ENCODE peak calls at places on chromosomes 13 and 19, in five cellular contexts. A, J, V, E and N are unnamed samples.
A peak's percentile ranks its signal among the peaks of the same experiment; 100 is the strongest.

GRCh38 chr13:39417643-39418042 is 185.3 kb downstream of the LHFPL6 start:
- DNase-seq in A (peak; percentile 74), J (no peak), V (no peak), E (no peak), N (no peak)

GRCh38 chr13:77519808-77520207 is 15.7 kb upstream of the SCEL start:
- DNase-seq in A (peak; percentile 50), J (no peak), V (no peak), E (no peak), N (no peak)

GRCh38 chr19:6743714-6744380 is 4.4 kb downstream of the TRIP10 start:
- DNase-seq in A (no peak), J (no peak), V (no peak), E (no peak), N (no peak)

GRCh38 chr19:33396701-33397535 is 23.4 kb downstream of the CEBPG start:
- DNase-seq in A (peak; percentile 28), J (no peak), V (no peak), E (no peak), N (peak; percentile 47)

GRCh38 chr19:5358173-5358800 is 17.7 kb upstream of the PTPRS start:
- DNase-seq in A (no peak), J (peak; percentile 36), V (no peak), E (peak; percentile 50), N (no peak)

GRCh38 chr19:30453768-30454167 is 81.6 kb downstream of the ZNF536 start:
- DNase-seq in A (no peak), J (no peak), V (no peak), E (no peak), N (no peak)

GRCh38 chr19:4144666-4145261 is 8.7 kb upstream of the CREB3L3 start:
- DNase-seq in A (no peak), J (peak; percentile 77), V (peak; percentile 32), E (peak; percentile 82), N (no peak)

GRCh38 chr13:33710924-33711323 is 107.0 kb upstream of the RFC3 start:
- DNase-seq in A (no peak), J (no peak), V (no peak), E (no peak), N (no peak)

GRCh38 chr19:48508729-48509310 is 2.8 kb downstream of the LMTK3 start:
- DNase-seq in A (no peak), J (no peak), V (no peak), E (no peak), N (no peak)

GRCh38 chr19:2983351-2984195 is 6.2 kb downstream of the TLE6 start:
- DNase-seq in A (peak; percentile 64), J (no peak), V (no peak), E (no peak), N (peak; percentile 86)

GRCh38 chr13:46469064-46469463 is 82.0 kb upstream of the RUBCNL start:
- DNase-seq in A (no peak), J (no peak), V (no peak), E (no peak), N (no peak)

GRCh38 chr19:39263912-39264305 is 4.3 kb upstream of the IFNL2 start:
- DNase-seq in A (no peak), J (no peak), V (no peak), E (no peak), N (no peak)

GRCh38 chr13:52848455-52849190 is at the start of gene PCDH8:
- DNase-seq in A (no peak), J (no peak), V (no peak), E (no peak), N (no peak)

GRCh38 chr19:8577247-8577646 is at the start of gene MYO1F:
- DNase-seq in A (no peak), J (no peak), V (peak; percentile 41), E (no peak), N (no peak)
- H3K4me1 ChIP-seq in A (no peaks in the 10 kb centered on the region), J (peaks cover 30% of the 10 kb centered on the region), V (peaks cover 18% of the 10 kb centered on the region), E (peaks cover 29% of the 10 kb centered on the region), N (no peaks in the 10 kb centered on the region)

DNA sequence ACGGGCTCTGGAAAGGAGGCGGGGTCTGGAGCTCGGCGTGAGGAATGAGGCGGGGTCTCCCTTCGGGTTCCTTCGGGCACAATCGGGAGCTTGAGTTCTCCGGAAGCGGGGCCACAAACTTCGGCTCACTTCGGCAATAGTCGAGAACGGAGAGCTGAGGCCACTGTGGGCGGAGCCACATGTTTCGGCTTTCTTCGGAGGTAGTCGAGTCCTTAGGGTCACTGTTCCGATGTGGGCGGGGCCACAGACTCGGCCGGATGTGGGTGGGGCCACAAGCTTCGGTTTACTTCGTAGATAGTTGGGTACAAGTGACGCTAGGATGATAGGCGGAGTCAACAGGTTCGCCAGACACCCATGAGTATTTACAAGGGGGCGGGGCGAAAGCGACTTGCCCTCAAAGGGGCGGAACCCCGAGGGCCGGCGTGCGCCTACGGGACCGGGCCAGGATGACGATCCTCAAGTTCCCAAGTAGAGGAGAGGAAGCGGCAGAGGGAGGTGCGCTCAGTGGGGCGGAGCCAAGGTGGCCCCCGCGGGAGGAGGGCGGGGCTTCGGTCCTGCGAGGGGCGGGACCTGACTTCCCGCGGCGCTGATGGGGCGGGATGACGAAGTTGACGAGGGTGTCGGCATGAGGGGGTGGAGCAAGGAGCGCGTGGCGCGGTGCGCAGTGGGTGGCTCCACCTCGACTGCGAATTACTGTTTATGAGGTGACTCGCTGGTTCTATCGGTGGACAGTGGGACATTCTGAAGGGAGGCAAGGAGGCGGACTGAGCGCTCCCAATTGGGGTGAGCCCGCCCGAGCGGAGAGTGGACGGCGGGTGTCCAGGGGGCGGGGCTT is 505 bp upstream of the MBOAT7 start:
- DNase-seq in A (peak; percentile 100), J (peak; percentile 100), V (peak; percentile 100), E (peak; percentile 100), N (peak; percentile 100)
- TF ChIP-seq POLR2A in A (peak; percentile 47), J (peak; percentile 51), V (peak; percentile 23), E (peak; percentile 37), N (peak; percentile 73)

GRCh38 chr13:49620170-49620621 is 8.1 kb upstream of the ARL11 start:
- DNase-seq in A (no peak), J (no peak), V (no peak), E (no peak), N (no peak)
- H3K4me3 ChIP-seq in A (no peak overlapping the region), J (no peak overlapping the region), V (no peak overlapping the region), E (no peak overlapping the region), N (no peak overlapping the region)

GRCh38 chr19:8601796-8602195 is 8.7 kb downstream of the ADAMTS10 start:
- DNase-seq in A (no peak), J (no peak), V (no peak), E (no peak), N (no peak)

GRCh38 chr19:8600816-8601215 is 9.7 kb downstream of the ADAMTS10 start:
- DNase-seq in A (no peak), J (no peak), V (no peak), E (no peak), N (no peak)

GRCh38 chr19:8596168-8596567 is 14.3 kb downstream of the ADAMTS10 start:
- DNase-seq in A (no peak), J (no peak), V (no peak), E (no peak), N (no peak)

GRCh38 chr19:8595651-8596050 is 14.9 kb downstream of the ADAMTS10 start:
- DNase-seq in A (no peak), J (no peak), V (no peak), E (no peak), N (no peak)

GRCh38 chr19:8600064-8600463 is 10.5 kb downstream of the ADAMTS10 start:
- DNase-seq in A (no peak), J (no peak), V (no peak), E (no peak), N (no peak)
- H3K4me1 ChIP-seq in A (no peaks in the 10 kb centered on the region), J (peaks cover 24% of the 10 kb centered on the region), V (no peaks in the 10 kb centered on the region), E (no peaks in the 10 kb centered on the region), N (no peaks in the 10 kb centered on the region)